ENCODE peak calls at places on chromosomes 7 and 10, in five cellular contexts. A is HCT116, L is colonic mucosa, I is mammary epithelial cell, R is psoas muscle. V is an unnamed sample.

GRCh38 chr7:117061751-117062150 is 108.5 kb downstream of the ST7 start:
- DNase-seq in A (no peak), L (no peak), I (peak; percentile 40), R (no peak), V (no peak)

GRCh38 chr10:18060217-18060616 is 80.0 kb upstream of the CACNB2 start:
- DNase-seq in A (no peak), L (no peak), I (no peak), R (no peak), V (no peak)

GRCh38 chr7:83677180-83677866 is 28.4 kb upstream of the SEMA3E start:
- DNase-seq in A (peak; percentile 92), L (peak; percentile 26), I (peak; percentile 95), R (no peak), V (peak; percentile 32)

GRCh38 chr10:106481598-106481997 is 682.9 kb downstream of the SORCS1 start:
- DNase-seq in A (no peak), L (no peak), I (no peak), R (no peak), V (no peak)

GRCh38 chr7:22373388-22373787 is 16.4 kb upstream of the RAPGEF5 start:
- DNase-seq in A (no peak), L (no peak), I (no peak), R (no peak), V (no peak)

GRCh38 chr7:140686921-140687320 is 9.6 kb upstream of the NDUFB2 start:
- DNase-seq in A (no peak), L (no peak), I (no peak), R (no peak), V (no peak)

GRCh38 chr7:87000344-87000743 is 59.1 kb downstream of the ELAPOR2 start:
- DNase-seq in A (no peak), L (no peak), I (no peak), R (no peak), V (no peak)

GRCh38 chr7:137930616-137931015 is 71.3 kb downstream of the CREB3L2 start:
- DNase-seq in A (no peak), L (no peak), I (peak; percentile 92), R (no peak), V (no peak)

GRCh38 chr10:33715303-33715702 is 380.8 kb upstream of the NRP1 start:
- DNase-seq in A (no peak), L (no peak), I (no peak), R (no peak), V (no peak)

GRCh38 chr10:119290301-119291036 is 83.1 kb downstream of the GRK5 start:
- DNase-seq in A (no peak), L (no peak), I (no peak), R (no peak), V (no peak)

GRCh38 chr10:70378122-70378521 is 4.3 kb downstream of the LRRC20 start:
- DNase-seq in A (peak; percentile 88), L (no peak), I (peak; percentile 95), R (peak; percentile 46), V (no peak)

GRCh38 chr10:126222736-126223511 is 165.4 kb downstream of the ADAM12 start:
- DNase-seq in A (no peak), L (no peak), I (no peak), R (no peak), V (no peak)

GRCh38 chr7:139777304-139777890 is 401 bp downstream of the HIPK2 start:
- DNase-seq in A (no peak), L (peak; percentile 42), I (no peak), R (peak; percentile 51), V (no peak)

GRCh38 chr10:88243847-88244730 is 339.0 kb downstream of the RNLS start:
- DNase-seq in A (no peak), L (peak; percentile 74), I (no peak), R (peak; percentile 57), V (no peak)

GRCh38 chr10:94725871-94726270 is 36.6 kb upstream of the CYP2C19 start:
- DNase-seq in A (no peak), L (no peak), I (peak; percentile 41), R (no peak), V (no peak)

GRCh38 chr7:28630350-28630749 is 218.0 kb downstream of the CREB5 start:
- DNase-seq in A (no peak), L (no peak), I (no peak), R (no peak), V (no peak)

GRCh38 chr7:36227223-36227622 is 74.2 kb downstream of the EEPD1 start:
- DNase-seq in A (no peak), L (peak; percentile 44), I (no peak), R (peak; percentile 53), V (peak; percentile 17)

GRCh38 chr7:27150568-27151340 is 1.6 kb downstream of the HOXA3 start:
- DNase-seq in A (no peak), L (peak; percentile 81), I (peak; percentile 85), R (peak; percentile 84), V (peak; percentile 78)

GRCh38 chr7:132475669-132476116 is 100.6 kb downstream of the PLXNA4 start:
- DNase-seq in A (no peak), L (no peak), I (no peak), R (no peak), V (no peak)

GRCh38 chr10:58152698-58153263 is 114.9 kb downstream of the IPMK start:
- DNase-seq in A (peak; percentile 41), L (peak; percentile 59), I (peak; percentile 52), R (no peak), V (peak; percentile 84)

GRCh38 chr10:42976353-42977031 is 100.4 kb upstream of the RET start:
- DNase-seq in A (no peak), L (no peak), I (no peak), R (no peak), V (no peak)

GRCh38 chr10:77571490-77571889 is 66.1 kb downstream of the KCNMA1 start:
- DNase-seq in A (no peak), L (peak; percentile 64), I (no peak), R (no peak), V (no peak)

GRCh38 chr7:91979590-91979989 is 38.9 kb downstream of the AKAP9 start:
- DNase-seq in A (no peak), L (no peak), I (no peak), R (no peak), V (no peak)

GRCh38 chr10:114967071-114967470 is 29.1 kb downstream of the TRUB1 start:
- DNase-seq in A (no peak), L (no peak), I (peak; percentile 12), R (no peak), V (no peak)

GRCh38 chr7:106426803-106427202 is 142.0 kb upstream of the NAMPT start:
- DNase-seq in A (no peak), L (no peak), I (no peak), R (no peak), V (no peak)
- H3K4me3 ChIP-seq in A (no peak overlapping the region), L (no peak overlapping the region), I (no peak overlapping the region), R (no peak overlapping the region), V (no peak overlapping the region)

DNA sequence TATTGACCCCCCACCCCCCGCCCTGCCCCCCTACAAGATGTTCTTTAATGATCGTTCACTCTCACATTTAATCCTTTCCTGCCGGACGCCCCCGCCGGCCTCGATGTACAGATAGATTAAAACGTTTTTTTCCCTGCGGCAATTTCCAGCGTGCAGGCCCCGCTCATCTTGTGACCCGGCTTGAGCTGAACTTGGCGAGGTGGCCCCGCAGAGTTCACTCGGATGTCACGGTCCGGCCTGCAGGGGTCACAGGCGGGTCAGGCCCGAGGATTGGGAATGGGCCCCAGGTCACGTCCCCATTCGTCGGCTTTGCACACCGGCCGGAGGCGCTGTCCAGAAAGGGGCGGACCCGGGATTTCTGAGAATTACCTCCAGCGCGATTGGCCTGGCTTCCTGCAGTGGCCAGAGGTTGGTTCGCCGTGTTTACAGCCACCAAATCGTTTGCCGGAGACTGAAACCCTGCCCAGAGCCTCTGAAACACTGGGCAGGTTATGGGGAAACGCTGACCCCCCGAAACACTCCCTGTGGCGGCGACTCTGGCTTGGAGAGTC is 1.9 kb upstream of the CYP26A1 start:
- DNase-seq in A (no peak), L (no peak), I (no peak), R (no peak), V (no peak)
- H3K4me1 ChIP-seq in A (peaks cover 8% of the 10 kb centered on the region), L (peaks cover 15% of the 10 kb centered on the region), I (peaks cover 39% of the 10 kb centered on the region), R (peaks cover 21% of the 10 kb centered on the region), V (peaks cover 10% of the 10 kb centered on the region)

GRCh38 chr10:27696466-27696865 is 49.2 kb downstream of the MKX start:
- DNase-seq in A (no peak), L (no peak), I (no peak), R (no peak), V (no peak)
- H3K4me3 ChIP-seq in A (no peak overlapping the region), L (no peak overlapping the region), I (no peak overlapping the region), R (no peak overlapping the region), V (no peak overlapping the region)

DNA sequence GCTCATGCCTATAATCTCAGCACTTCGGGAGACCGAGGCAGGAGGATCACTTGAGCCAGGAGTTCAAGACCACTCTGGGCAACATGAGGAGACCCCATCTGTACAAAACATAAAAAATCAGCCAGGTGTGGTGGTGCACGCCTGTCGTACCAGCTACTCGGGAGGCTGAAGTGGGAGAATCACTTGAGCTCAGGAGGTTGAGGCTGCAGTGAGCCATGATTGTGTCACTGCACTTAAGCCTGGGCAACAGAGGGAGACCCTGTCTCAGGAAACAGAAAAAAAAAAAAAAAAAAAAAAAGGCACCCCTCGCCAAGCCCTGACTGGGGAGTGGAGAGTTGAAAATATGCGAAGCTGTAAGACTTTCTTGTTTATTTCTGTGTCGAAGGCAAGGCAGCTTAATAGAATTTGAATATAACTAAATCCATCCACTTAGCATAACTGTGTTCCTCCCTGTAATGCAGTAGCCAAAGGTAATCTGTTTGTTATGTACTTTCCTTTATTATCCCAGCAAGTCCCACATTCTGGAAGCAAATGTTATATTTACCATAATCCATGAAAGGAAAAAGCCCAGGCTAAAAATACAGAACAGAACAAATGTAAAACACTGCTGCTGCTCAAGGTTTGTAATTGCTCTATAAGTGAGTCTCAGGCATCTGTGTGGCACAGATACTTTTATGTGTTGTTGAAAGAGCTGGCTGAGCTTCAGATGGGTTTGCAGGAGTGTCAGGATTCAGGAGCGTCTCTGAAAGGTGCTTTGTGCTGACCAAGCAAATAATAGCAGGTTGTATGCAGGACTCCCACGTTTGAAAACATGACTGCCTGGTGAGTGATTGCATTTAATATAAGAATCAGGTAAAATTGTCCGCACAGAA is 127.2 kb downstream of the CELF2 start:
- DNase-seq in A (no peak), L (no peak), I (no peak), R (no peak), V (peak; percentile 67)
- H3K4me1 ChIP-seq in A (no peaks in the 10 kb centered on the region), L (peaks cover 3% of the 10 kb centered on the region), I (no peaks in the 10 kb centered on the region), R (peaks cover 50% of the 10 kb centered on the region), V (peaks cover 35% of the 10 kb centered on the region)

GRCh38 chr7:128890306-128891109 is 20.0 kb downstream of the KCP start:
- DNase-seq in A (no peak), L (peak; percentile 65), I (no peak), R (no peak), V (no peak)
- H3K4me3 ChIP-seq in A (peak overlapping the region; percentile 69), L (peak overlapping the region; percentile 22), I (peak overlapping the region; percentile 44), R (no peak overlapping the region), V (no peak overlapping the region)

GRCh38 chr10:102624751-102625330 is 19.4 kb upstream of the TRIM8 start:
- DNase-seq in A (no peak), L (no peak), I (peak; percentile 37), R (no peak), V (no peak)
- H3K4me1 ChIP-seq in A (peaks cover 31% of the 10 kb centered on the region), L (peaks cover 11% of the 10 kb centered on the region), I (peaks cover 48% of the 10 kb centered on the region), R (peaks cover 63% of the 10 kb centered on the region), V (peaks cover 19% of the 10 kb centered on the region)